ENCODE peak calls at places on chromosomes 11 and 22, in ten cellular contexts. K is H9, H is fibroblast of lung, M is IMR-90, O is colonic mucosa, Q is kidney, J is neuronal stem cell, N is NT2/D1, D is adipocyte, A is HCT116. W is an unnamed sample.

GRCh38 chr11:33899383-33900037 is 7.6 kb upstream of the LMO2 start:
- DNase-seq in O (peak), A (peak), J (no peak), N (no peak), M (peak), K (no peak), H (peak), Q (peak), D (peak), W (peak)

GRCh38 chr22:40215266-40215665 is 37.5 kb downstream of the TNRC6B start:
- DNase-seq in J (no peak), D (no peak), Q (no peak), K (peak), H (no peak), N (no peak), O (peak), M (no peak), A (no peak), W (no peak)

GRCh38 chr11:104060820-104061219 is 24.4 kb downstream of the DDI1 start:
- DNase-seq in D (no peak), Q (no peak), M (no peak), J (no peak), A (no peak), O (no peak), H (no peak), N (no peak), K (no peak), W (no peak)

GRCh38 chr11:10261821-10262220 is 32.2 kb downstream of the SBF2 start:
- DNase-seq in A (no peak), Q (no peak), D (no peak), N (no peak), H (peak), J (no peak), M (peak), K (no peak), O (no peak), W (no peak)

GRCh38 chr11:57597971-57598830 is 716 bp downstream of the SERPING1 start:
- DNase-seq in M (peak), N (peak), H (peak), O (peak), D (peak), A (no peak), K (peak), Q (peak), J (peak), W (peak)

GRCh38 chr11:73218106-73218829 is at the start of gene P2RY2:
- DNase-seq in M (no peak), Q (peak), A (peak), J (peak), H (no peak), K (peak), D (peak), N (peak), O (peak), W (peak)

GRCh38 chr11:94025695-94026394 is 4.7 kb downstream of the HEPHL1 start:
- DNase-seq in J (no peak), M (peak), Q (no peak), H (peak), K (no peak), A (no peak), D (no peak), O (no peak), N (no peak), W (peak)

GRCh38 chr11:12716816-12717215 is 42.6 kb downstream of the TEAD1 start:
- DNase-seq in D (no peak), N (no peak), O (no peak), A (no peak), H (no peak), J (no peak), K (no peak), M (no peak), Q (no peak), W (no peak)

GRCh38 chr11:86041975-86042378 is 26.9 kb downstream of the PICALM start:
- DNase-seq in N (peak), O (peak), Q (no peak), K (peak), A (peak), H (peak), D (peak), J (peak), M (peak), W (peak)

GRCh38 chr11:61254403-61255025 is 13.5 kb downstream of the PGA5 start:
- DNase-seq in M (peak), H (peak), K (peak), J (peak), O (peak), N (peak), Q (no peak), D (peak), A (peak), W (no peak)

GRCh38 chr11:94728541-94728940 is 39.6 kb upstream of the AMOTL1 start:
- DNase-seq in A (no peak), M (no peak), O (no peak), D (peak), N (no peak), K (no peak), Q (no peak), J (no peak), H (no peak), W (peak)

GRCh38 chr22:27851974-27852713 is 50.6 kb upstream of the MN1 start:
- DNase-seq in N (no peak), D (peak), A (no peak), O (no peak), Q (no peak), J (no peak), H (no peak), M (peak), K (no peak), W (no peak)

GRCh38 chr11:8031248-8032115 is 44.3 kb downstream of the EIF3F start:
- DNase-seq in Q (no peak), M (no peak), N (no peak), H (no peak), K (no peak), J (no peak), D (no peak), A (no peak), O (no peak), W (no peak)

GRCh38 chr11:131723088-131723487 is 352.7 kb downstream of the NTM start:
- DNase-seq in H (no peak), N (no peak), M (no peak), Q (no peak), A (no peak), D (no peak), O (no peak), K (no peak), J (no peak), W (no peak)

GRCh38 chr11:76802621-76803020 is 19.5 kb downstream of the TSKU start:
- DNase-seq in A (no peak), D (no peak), M (no peak), K (no peak), Q (no peak), N (no peak), O (peak), J (no peak), H (no peak), W (no peak)

GRCh38 chr11:90476442-90477007 is 253.7 kb upstream of the CHORDC1 start:
- DNase-seq in O (no peak), N (peak), D (no peak), H (peak), M (peak), A (peak), K (peak), J (peak), Q (no peak), W (peak)

GRCh38 chr11:85725510-85726258 is 39.7 kb upstream of the CCDC89 start:
- DNase-seq in M (peak), N (no peak), O (no peak), D (peak), K (no peak), H (peak), J (no peak), Q (no peak), A (peak), W (peak)

GRCh38 chr22:36366291-36366708 is 21.5 kb downstream of the MYH9 start:
- DNase-seq in D (no peak), J (no peak), Q (peak), O (no peak), A (no peak), K (no peak), H (peak), N (no peak), M (peak), W (no peak)

GRCh38 chr11:63765688-63766241 is 2.8 kb downstream of the ZFTA start:
- DNase-seq in J (no peak), O (peak), K (no peak), D (no peak), H (no peak), N (no peak), M (no peak), A (no peak), Q (peak), W (no peak)

GRCh38 chr11:32343325-32344008 is 91.9 kb downstream of the WT1 start:
- DNase-seq in M (no peak), A (no peak), K (no peak), J (no peak), N (no peak), Q (no peak), H (no peak), D (no peak), O (no peak), W (no peak)

GRCh38 chr11:131198646-131199285 is 171.6 kb upstream of the NTM start:
- DNase-seq in Q (no peak), M (no peak), J (no peak), A (no peak), K (no peak), D (no peak), N (no peak), H (no peak), O (no peak), W (no peak)

GRCh38 chr22:26502688-26503561 is 9.3 kb downstream of the TFIP11 start:
- DNase-seq in A (no peak), Q (no peak), K (peak), M (peak), O (peak), H (peak), J (peak), N (no peak), D (peak), W (peak)

GRCh38 chr11:111427471-111427912 is 48.4 kb upstream of the POU2AF1 start:
- DNase-seq in Q (no peak), O (peak), M (no peak), K (no peak), N (no peak), A (no peak), J (no peak), H (peak), D (peak), W (no peak)

DNA sequence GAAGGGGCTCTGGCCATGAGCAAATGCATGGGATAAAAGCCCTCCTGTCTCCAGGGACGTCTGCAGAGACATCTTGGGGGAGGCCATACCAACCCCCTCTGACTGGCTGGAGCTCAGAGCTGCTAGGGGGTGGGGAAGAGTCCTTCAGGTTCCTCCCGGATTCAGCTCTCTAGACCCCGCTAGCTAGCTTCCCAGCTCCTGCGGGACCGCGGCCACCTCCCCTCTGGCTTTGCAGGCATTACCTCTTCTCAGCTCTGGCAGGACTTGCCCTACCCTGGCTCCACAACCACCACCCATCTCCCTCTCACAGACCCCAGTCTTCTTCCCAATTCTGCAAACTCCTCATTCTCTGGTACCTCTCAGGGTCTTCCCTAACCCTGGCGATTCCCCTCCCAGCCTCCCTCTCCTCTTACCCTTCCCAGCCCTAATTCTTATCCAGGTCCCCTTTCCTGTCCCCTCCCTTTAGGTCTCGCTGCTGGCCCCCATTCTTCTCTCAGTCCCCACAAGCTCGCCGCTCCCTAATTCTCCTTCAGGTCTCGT is 782 bp downstream of the SYT13 start:
- DNase-seq in N (no peak), Q (no peak), M (no peak), A (no peak), D (no peak), J (no peak), O (no peak), H (no peak), K (peak), W (no peak)
- H3K9ac ChIP-seq in N (peak), Q (no peak), M (no peak), A (no peak), D (no peak), J (peak), O (peak), H (no peak), K (no peak), W (no peak)

DNA sequence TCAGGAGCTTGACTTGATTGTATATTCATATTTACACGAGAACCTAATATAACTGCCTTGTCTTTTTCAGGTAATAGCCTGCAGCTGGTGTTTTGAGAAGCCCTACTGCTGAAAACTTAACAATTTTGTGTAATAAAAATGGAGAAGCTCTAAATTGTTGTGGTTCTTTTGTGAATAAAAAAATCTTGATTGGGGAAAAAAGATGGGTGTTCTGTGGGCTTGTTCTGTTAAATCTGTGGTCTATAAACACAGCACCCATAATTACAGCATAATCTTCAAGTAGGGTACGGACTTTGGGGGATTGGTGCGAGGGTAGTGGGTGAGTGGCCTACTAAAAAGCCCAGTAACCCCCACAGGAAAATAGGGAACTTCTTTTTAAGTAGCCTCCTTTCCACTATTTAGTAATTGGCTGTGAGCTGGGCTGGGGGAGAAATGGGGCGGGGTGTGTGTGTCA is 7.5 kb downstream of the MALAT1 start:
- DNase-seq in A (no peak), D (no peak), K (no peak), O (no peak), H (no peak), J (no peak), M (no peak), Q (no peak), N (no peak), W (no peak)
- H3K9ac ChIP-seq in A (peak), D (peak), K (no peak), O (peak), H (peak), J (no peak), M (peak), Q (peak), N (no peak), W (peak)

GRCh38 chr11:88358040-88358431 is 20.5 kb upstream of the CTSC start:
- DNase-seq in K (no peak), O (no peak), D (no peak), N (no peak), M (no peak), H (no peak), Q (no peak), J (no peak), A (no peak), W (no peak)
- H3K9ac ChIP-seq in K (no peak), O (no peak), D (no peak), N (no peak), M (no peak), H (no peak), Q (no peak), J (no peak), A (no peak), W (no peak)

DNA sequence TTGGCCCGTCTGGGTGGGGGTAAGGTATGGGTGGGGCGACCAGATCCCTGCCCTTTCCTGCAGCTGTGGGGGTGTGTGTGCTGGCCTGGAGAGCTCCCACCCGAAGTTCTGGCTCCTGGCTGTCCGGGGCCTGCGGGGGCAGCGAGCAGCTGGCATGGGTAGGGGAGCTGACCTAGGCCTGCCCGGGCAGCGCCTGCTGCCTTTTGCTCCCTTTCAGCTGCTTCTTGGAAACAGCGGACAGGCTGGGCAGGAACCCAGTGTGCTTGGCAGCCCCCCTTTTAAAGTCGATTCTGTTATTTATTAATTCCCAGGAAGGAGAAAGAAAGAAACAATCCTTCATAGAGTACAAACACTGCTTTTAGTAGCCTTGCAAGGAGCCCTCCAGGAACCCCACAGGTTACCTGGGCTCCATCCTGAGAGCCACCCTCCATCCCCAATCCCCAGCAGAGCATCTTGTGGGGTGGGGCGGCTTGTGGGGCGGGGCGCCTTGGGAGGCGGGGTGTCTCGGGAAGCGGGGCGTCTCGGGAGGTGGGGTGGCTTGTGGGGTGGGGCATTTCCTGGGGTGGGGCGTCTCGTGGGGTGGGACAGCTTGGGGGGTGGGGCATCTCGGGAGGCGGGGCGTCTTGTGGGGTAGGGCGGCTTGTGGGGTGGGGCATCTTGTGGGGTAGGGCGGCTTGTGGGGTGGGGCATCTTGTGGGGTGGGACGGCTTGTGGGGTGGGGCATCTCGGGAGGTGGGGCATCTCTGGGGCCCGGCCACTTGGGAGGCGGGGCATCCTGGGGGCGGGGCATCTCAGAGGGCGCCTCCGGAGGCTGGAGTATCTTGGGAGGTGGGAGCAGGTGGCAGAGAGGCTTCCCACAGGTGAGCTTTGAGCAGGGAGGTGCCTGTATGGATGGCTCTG is 7.0 kb downstream of the CD81 start:
- DNase-seq in O (peak), H (no peak), D (peak), N (no peak), M (no peak), Q (peak), A (no peak), J (no peak), K (peak), W (no peak)
- H3K9ac ChIP-seq in O (no peak), H (no peak), D (peak), N (peak), M (no peak), Q (no peak), A (no peak), J (peak), K (no peak), W (no peak)

DNA sequence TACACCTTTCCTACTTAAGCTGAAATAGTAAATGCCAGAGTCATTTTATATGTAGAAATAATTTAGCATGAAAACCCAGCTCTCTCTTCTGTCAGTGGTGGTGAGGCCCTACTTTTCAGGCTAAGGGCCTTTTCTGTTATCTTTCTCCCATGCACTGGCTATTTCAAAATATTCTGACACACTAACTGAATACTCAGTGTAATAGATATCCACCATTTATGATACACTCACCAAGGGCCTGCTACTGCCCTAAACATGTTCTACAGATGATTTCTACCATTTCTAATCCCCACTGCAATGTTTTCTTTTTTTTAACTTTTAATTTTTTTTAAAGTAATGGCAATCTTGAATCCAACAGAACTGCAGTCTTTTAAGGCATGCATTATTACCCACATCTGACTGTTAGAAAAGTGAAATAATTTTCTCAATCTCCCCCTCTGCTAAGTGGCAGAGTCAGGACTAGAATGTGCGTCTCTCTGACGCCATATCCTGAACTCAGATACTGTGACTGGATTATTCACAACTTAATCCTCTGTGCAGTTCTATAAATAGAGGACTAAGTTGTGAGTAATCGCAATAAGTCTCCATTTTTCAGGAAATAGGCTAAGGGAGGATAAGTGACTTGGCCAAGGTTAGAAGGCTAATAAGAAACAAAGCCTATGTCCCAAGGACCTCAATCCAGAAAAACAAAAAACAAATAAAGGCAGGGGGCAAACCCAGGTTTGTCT is 44.0 kb downstream of the GRAMD1B start:
- DNase-seq in H (peak), K (no peak), Q (no peak), J (no peak), A (no peak), D (peak), N (no peak), O (no peak), M (peak), W (peak)
- H3K9ac ChIP-seq in H (no peak), K (no peak), Q (no peak), J (no peak), A (peak), D (peak), N (no peak), O (no peak), M (peak), W (peak)

DNA sequence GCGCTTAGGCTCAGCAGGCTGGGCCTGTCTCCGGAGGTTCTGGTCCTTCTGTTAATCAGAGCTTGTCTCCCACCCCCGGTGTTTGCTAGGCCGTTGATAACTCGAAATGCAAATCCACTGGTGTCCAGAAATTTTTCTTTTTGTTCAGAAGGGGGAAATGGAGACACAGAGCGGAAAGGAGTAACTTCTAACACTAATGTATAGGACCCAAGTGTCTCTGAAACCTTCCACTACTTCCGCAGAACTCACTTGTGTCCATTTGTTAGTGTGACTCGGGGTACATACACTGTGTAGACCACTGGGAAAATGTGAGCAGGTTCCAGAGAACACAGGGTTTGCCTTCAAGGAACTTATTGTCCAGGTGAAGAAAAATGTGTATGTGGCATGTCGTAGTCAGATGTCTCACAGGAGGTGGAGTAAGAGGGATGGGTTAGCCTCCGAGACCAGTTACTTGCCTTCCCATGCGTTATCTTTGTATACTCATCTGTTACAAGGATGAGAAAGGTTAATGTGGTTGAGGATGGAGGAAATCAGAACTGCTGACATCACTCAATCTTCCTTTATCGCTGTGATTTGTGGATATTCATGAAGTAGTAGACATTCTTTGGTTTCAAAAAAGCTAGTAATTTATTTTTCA is 823 bp downstream of the ARCN1 start:
- DNase-seq in H (peak), D (peak), N (no peak), Q (no peak), O (peak), A (peak), K (no peak), M (peak), J (peak), W (peak)
- H3K9ac ChIP-seq in H (peak), D (peak), N (peak), Q (peak), O (peak), A (peak), K (peak), M (peak), J (peak), W (peak)

GRCh38 chr11:88420165-88420781 is 82.7 kb upstream of the CTSC start:
- DNase-seq in M (peak), K (no peak), Q (no peak), J (no peak), D (no peak), N (no peak), O (no peak), H (peak), A (no peak), W (peak)
- H3K9ac ChIP-seq in M (no peak), K (no peak), Q (no peak), J (no peak), D (peak), N (no peak), O (no peak), H (no peak), A (no peak), W (no peak)